ENCODE peak calls at places on chromosomes 7 and 10, in four cellular contexts. One of them, this sample, is unnamed.

GRCh38 chr10:87861034-87861433 is 2.3 kb downstream of the KLLN start:
- DNase-seq in GM23248: no peak
- DNase-seq in activated naive CD4-positive, alpha-beta T cell treated with anti-CD3 and anti-CD28 coated beads for 36 hours: no peak
- DNase-seq in pancreas: no peak
- DNase-seq in this sample: peak; percentile 81

GRCh38 chr10:94225589-94225988 is 137.2 kb downstream of the NOC3L start:
- DNase-seq in GM23248: peak; percentile 20
- DNase-seq in pancreas: no peak
- DNase-seq in activated naive CD4-positive, alpha-beta T cell treated with anti-CD3 and anti-CD28 coated beads for 36 hours: no peak
- DNase-seq in this sample: no peak

GRCh38 chr10:19488592-19489280 is 327.5 kb upstream of the PLXDC2 start:
- DNase-seq in activated naive CD4-positive, alpha-beta T cell treated with anti-CD3 and anti-CD28 coated beads for 36 hours: no peak
- DNase-seq in GM23248: peak; percentile 32
- DNase-seq in pancreas: peak; percentile 54
- DNase-seq in this sample: no peak

GRCh38 chr7:101869026-101869900 is 51.8 kb downstream of the CUX1 start:
- DNase-seq in GM23248: no peak
- DNase-seq in pancreas: no peak
- DNase-seq in activated naive CD4-positive, alpha-beta T cell treated with anti-CD3 and anti-CD28 coated beads for 36 hours: no peak
- DNase-seq in this sample: no peak

GRCh38 chr10:72735288-72735926 is 43.5 kb downstream of the MCU start:
- DNase-seq in pancreas: no peak
- DNase-seq in GM23248: no peak
- DNase-seq in activated naive CD4-positive, alpha-beta T cell treated with anti-CD3 and anti-CD28 coated beads for 36 hours: no peak
- DNase-seq in this sample: no peak

GRCh38 chr7:71229699-71230098 is 97.8 kb downstream of the GALNT17 start:
- DNase-seq in GM23248: no peak
- DNase-seq in activated naive CD4-positive, alpha-beta T cell treated with anti-CD3 and anti-CD28 coated beads for 36 hours: no peak
- DNase-seq in pancreas: no peak
- DNase-seq in this sample: no peak

GRCh38 chr7:79459381-79459780 is 5.9 kb upstream of the MAGI2 start:
- DNase-seq in activated naive CD4-positive, alpha-beta T cell treated with anti-CD3 and anti-CD28 coated beads for 36 hours: no peak
- DNase-seq in GM23248: peak; percentile 66
- DNase-seq in pancreas: no peak
- DNase-seq in this sample: no peak

GRCh38 chr10:55630491-55631056 is 730.5 kb downstream of the ZWINT start:
- DNase-seq in activated naive CD4-positive, alpha-beta T cell treated with anti-CD3 and anti-CD28 coated beads for 36 hours: no peak
- DNase-seq in GM23248: peak; percentile 26
- DNase-seq in pancreas: peak; percentile 62
- DNase-seq in this sample: peak; percentile 19

GRCh38 chr10:67785098-67785497 is 52.9 kb downstream of the DNAJC12 start:
- DNase-seq in pancreas: no peak
- DNase-seq in GM23248: no peak
- DNase-seq in activated naive CD4-positive, alpha-beta T cell treated with anti-CD3 and anti-CD28 coated beads for 36 hours: peak; percentile 37
- DNase-seq in this sample: no peak

GRCh38 chr7:47285860-47286491 is 295.9 kb downstream of the TNS3 start:
- DNase-seq in pancreas: no peak
- DNase-seq in GM23248: peak; percentile 85
- DNase-seq in activated naive CD4-positive, alpha-beta T cell treated with anti-CD3 and anti-CD28 coated beads for 36 hours: no peak
- DNase-seq in this sample: no peak

GRCh38 chr10:106107711-106108110 is 1056.8 kb downstream of the SORCS1 start:
- DNase-seq in activated naive CD4-positive, alpha-beta T cell treated with anti-CD3 and anti-CD28 coated beads for 36 hours: no peak
- DNase-seq in GM23248: peak; percentile 6
- DNase-seq in pancreas: no peak
- DNase-seq in this sample: no peak

GRCh38 chr7:28724563-28724962 is 233.6 kb downstream of the TRIL start:
- DNase-seq in activated naive CD4-positive, alpha-beta T cell treated with anti-CD3 and anti-CD28 coated beads for 36 hours: no peak
- DNase-seq in GM23248: no peak
- DNase-seq in pancreas: no peak
- DNase-seq in this sample: peak; percentile 60

GRCh38 chr7:154338709-154339108 is 286.5 kb downstream of the DPP6 start:
- DNase-seq in activated naive CD4-positive, alpha-beta T cell treated with anti-CD3 and anti-CD28 coated beads for 36 hours: no peak
- DNase-seq in GM23248: no peak
- DNase-seq in pancreas: no peak
- DNase-seq in this sample: no peak

GRCh38 chr7:150402671-150403321 is 23.7 kb downstream of the ZNF775 start:
- DNase-seq in activated naive CD4-positive, alpha-beta T cell treated with anti-CD3 and anti-CD28 coated beads for 36 hours: no peak
- DNase-seq in GM23248: no peak
- DNase-seq in pancreas: no peak
- DNase-seq in this sample: peak; percentile 39

GRCh38 chr10:71314028-71314693 is 4.9 kb upstream of the SLC29A3 start:
- DNase-seq in pancreas: no peak
- DNase-seq in activated naive CD4-positive, alpha-beta T cell treated with anti-CD3 and anti-CD28 coated beads for 36 hours: peak; percentile 62
- DNase-seq in GM23248: peak; percentile 65
- DNase-seq in this sample: peak; percentile 95

GRCh38 chr10:77873558-77874380 is 52.8 kb downstream of the DLG5 start:
- DNase-seq in activated naive CD4-positive, alpha-beta T cell treated with anti-CD3 and anti-CD28 coated beads for 36 hours: peak; percentile 72
- DNase-seq in pancreas: no peak
- DNase-seq in GM23248: peak; percentile 69
- DNase-seq in this sample: peak; percentile 83

GRCh38 chr10:75353183-75353582 is 48.4 kb downstream of the ZNF503 start:
- DNase-seq in GM23248: no peak
- DNase-seq in pancreas: no peak
- DNase-seq in activated naive CD4-positive, alpha-beta T cell treated with anti-CD3 and anti-CD28 coated beads for 36 hours: no peak
- DNase-seq in this sample: no peak

GRCh38 chr7:24318326-24318725 is 34.3 kb downstream of the NPY start:
- DNase-seq in GM23248: peak; percentile 7
- DNase-seq in pancreas: no peak
- DNase-seq in activated naive CD4-positive, alpha-beta T cell treated with anti-CD3 and anti-CD28 coated beads for 36 hours: peak; percentile 9
- DNase-seq in this sample: no peak